ENCODE peak calls at places on chromosomes 12 and 14, in eight cellular contexts. One of them, this sample, is unnamed.

GRCh38 chr14:90561031-90561430 is 164.2 kb downstream of the CALM1 start:
- DNase-seq in PC-9: no peak
- DNase-seq in transverse colon: no peak
- DNase-seq in A549: no peak
- DNase-seq in H4: no peak
- DNase-seq in NCI-H1694: peak; percentile 20
- DNase-seq in fibroblast of pulmonary artery: no peak
- DNase-seq in fibroblast of lung: no peak
- DNase-seq in this sample: peak; percentile 47

GRCh38 chr14:74867673-74868072 is 8.3 kb downstream of the PROX2 start:
- DNase-seq in PC-9: no peak
- DNase-seq in transverse colon: no peak
- DNase-seq in A549: no peak
- DNase-seq in H4: no peak
- DNase-seq in NCI-H1694: peak; percentile 86
- DNase-seq in fibroblast of pulmonary artery: peak; percentile 50
- DNase-seq in fibroblast of lung: no peak
- DNase-seq in this sample: no peak

GRCh38 chr12:26648584-26648983 is 184.4 kb downstream of the ITPR2 start:
- DNase-seq in PC-9: peak; percentile 41
- DNase-seq in transverse colon: no peak
- DNase-seq in A549: peak; percentile 8
- DNase-seq in H4: peak; percentile 62
- DNase-seq in NCI-H1694: no peak
- DNase-seq in fibroblast of pulmonary artery: peak; percentile 94
- DNase-seq in fibroblast of lung: peak; percentile 78
- DNase-seq in this sample: no peak

GRCh38 chr12:49279706-49280159 is 14.9 kb downstream of the TUBA1C start:
- DNase-seq in PC-9: no peak
- DNase-seq in transverse colon: peak; percentile 26
- DNase-seq in A549: no peak
- DNase-seq in H4: peak; percentile 50
- DNase-seq in NCI-H1694: no peak
- DNase-seq in fibroblast of pulmonary artery: peak; percentile 35
- DNase-seq in fibroblast of lung: no peak
- DNase-seq in this sample: no peak

GRCh38 chr14:38212996-38213395 is 5.3 kb downstream of the SSTR1 start:
- DNase-seq in PC-9: no peak
- DNase-seq in transverse colon: no peak
- DNase-seq in A549: no peak
- DNase-seq in H4: no peak
- DNase-seq in NCI-H1694: no peak
- DNase-seq in fibroblast of pulmonary artery: peak; percentile 23
- DNase-seq in fibroblast of lung: peak; percentile 38
- DNase-seq in this sample: no peak

GRCh38 chr12:50922820-50923219 is 29.5 kb upstream of the HIGD1C start:
- DNase-seq in PC-9: no peak
- DNase-seq in transverse colon: no peak
- DNase-seq in A549: no peak
- DNase-seq in H4: no peak
- DNase-seq in NCI-H1694: no peak
- DNase-seq in fibroblast of pulmonary artery: peak; percentile 74
- DNase-seq in fibroblast of lung: peak; percentile 53
- DNase-seq in this sample: peak; percentile 13

GRCh38 chr12:21655594-21655993 is 2.0 kb downstream of the LDHB start:
- DNase-seq in PC-9: no peak
- DNase-seq in transverse colon: no peak
- DNase-seq in A549: no peak
- DNase-seq in H4: no peak
- DNase-seq in NCI-H1694: no peak
- DNase-seq in fibroblast of pulmonary artery: no peak
- DNase-seq in fibroblast of lung: no peak
- DNase-seq in this sample: no peak

GRCh38 chr12:12492547-12492946 is 70.1 kb downstream of the DUSP16 start:
- DNase-seq in PC-9: no peak
- DNase-seq in transverse colon: no peak
- DNase-seq in A549: no peak
- DNase-seq in H4: no peak
- DNase-seq in NCI-H1694: no peak
- DNase-seq in fibroblast of pulmonary artery: no peak
- DNase-seq in fibroblast of lung: no peak
- DNase-seq in this sample: no peak

GRCh38 chr12:92156139-92156538 is 10.5 kb upstream of the BTG1 start:
- DNase-seq in PC-9: no peak
- DNase-seq in transverse colon: no peak
- DNase-seq in A549: no peak
- DNase-seq in H4: no peak
- DNase-seq in NCI-H1694: no peak
- DNase-seq in fibroblast of pulmonary artery: no peak
- DNase-seq in fibroblast of lung: no peak
- DNase-seq in this sample: no peak

GRCh38 chr12:75913502-75914110 is 118.0 kb downstream of the PHLDA1 start:
- DNase-seq in PC-9: no peak
- DNase-seq in transverse colon: no peak
- DNase-seq in A549: no peak
- DNase-seq in H4: no peak
- DNase-seq in NCI-H1694: no peak
- DNase-seq in fibroblast of pulmonary artery: peak; percentile 46
- DNase-seq in fibroblast of lung: no peak
- DNase-seq in this sample: no peak

GRCh38 chr12:107372229-107372658 is 278.9 kb upstream of the CRY1 start:
- DNase-seq in PC-9: no peak
- DNase-seq in transverse colon: no peak
- DNase-seq in A549: no peak
- DNase-seq in H4: no peak
- DNase-seq in NCI-H1694: no peak
- DNase-seq in fibroblast of pulmonary artery: peak; percentile 81
- DNase-seq in fibroblast of lung: no peak
- DNase-seq in this sample: no peak

GRCh38 chr14:54585214-54585613 is 18.3 kb downstream of the SAMD4A start:
- DNase-seq in PC-9: no peak
- DNase-seq in transverse colon: no peak
- DNase-seq in A549: no peak
- DNase-seq in H4: no peak
- DNase-seq in NCI-H1694: no peak
- DNase-seq in fibroblast of pulmonary artery: no peak
- DNase-seq in fibroblast of lung: no peak
- DNase-seq in this sample: no peak

GRCh38 chr14:97276573-97276972 is 479.4 kb downstream of the VRK1 start:
- DNase-seq in PC-9: no peak
- DNase-seq in transverse colon: no peak
- DNase-seq in A549: no peak
- DNase-seq in H4: peak; percentile 41
- DNase-seq in NCI-H1694: no peak
- DNase-seq in fibroblast of pulmonary artery: no peak
- DNase-seq in fibroblast of lung: no peak
- DNase-seq in this sample: no peak

GRCh38 chr14:51093371-51094281 is 1.3 kb downstream of the TRIM9 start:
- DNase-seq in PC-9: no peak
- DNase-seq in transverse colon: peak; percentile 54
- DNase-seq in A549: peak; percentile 76
- DNase-seq in H4: no peak
- DNase-seq in NCI-H1694: peak; percentile 43
- DNase-seq in fibroblast of pulmonary artery: no peak
- DNase-seq in fibroblast of lung: peak; percentile 3
- DNase-seq in this sample: peak; percentile 91

This sample was measured in retina.